ENCODE peak calls at places on chromosome 22, in ten cellular contexts. H is heart left ventricle, T is fibroblast of lung, E is OCI-LY7, Q is keratinocyte, U is PC-3, G is cardiac muscle cell, W is Peyer's patch, C is stomach, B is psoas muscle. M is an unnamed sample.
A peak's percentile ranks its signal among the peaks of the same experiment; 100 is the strongest.

GRCh38 chr22:28029201-28029948 is 110.3 kb upstream of the PITPNB start:
- DNase-seq in H (peak; percentile 61), T (peak; percentile 61), E (no peak), Q (no peak), U (peak; percentile 79), G (no peak), W (no peak), C (peak; percentile 82), B (peak; percentile 63), M (peak; percentile 36)

GRCh38 chr22:36191106-36191836 is 10.3 kb downstream of the APOL4 start:
- DNase-seq in H (peak; percentile 82), T (peak; percentile 70), E (no peak), Q (no peak), U (no peak), G (no peak), W (no peak), C (no peak), B (peak; percentile 92), M (no peak)

GRCh38 chr22:33932997-33933396 is 12.7 kb upstream of the LARGE1 start:
- DNase-seq in H (no peak), T (no peak), E (no peak), Q (no peak), U (peak; percentile 2), G (no peak), W (no peak), C (no peak), B (no peak), M (no peak)

GRCh38 chr22:31211862-31212730 is at the start of gene LIMK2:
- DNase-seq in H (peak; percentile 97), T (peak; percentile 79), E (peak; percentile 96), Q (peak; percentile 9), U (peak; percentile 83), G (peak; percentile 97), W (peak; percentile 99), C (peak; percentile 98), B (peak; percentile 97), M (peak; percentile 99)

GRCh38 chr22:23784215-23784732 is 2.5 kb upstream of the SMARCB1 start:
- DNase-seq in H (no peak), T (peak; percentile 75), E (no peak), Q (no peak), U (no peak), G (no peak), W (no peak), C (peak; percentile 46), B (no peak), M (no peak)

GRCh38 chr22:49320714-49321476 is 506.8 kb downstream of the BRD1 start:
- DNase-seq in H (no peak), T (no peak), E (no peak), Q (no peak), U (no peak), G (no peak), W (no peak), C (peak; percentile 17), B (peak; percentile 18), M (no peak)

GRCh38 chr22:50226224-50227165 is 18.3 kb downstream of the TUBGCP6 start:
- DNase-seq in H (no peak), T (no peak), E (no peak), Q (no peak), U (no peak), G (no peak), W (no peak), C (no peak), B (no peak), M (no peak)

GRCh38 chr22:37202706-37203105 is 9.6 kb downstream of the SSTR3 start:
- DNase-seq in H (no peak), T (no peak), E (no peak), Q (no peak), U (no peak), G (no peak), W (no peak), C (no peak), B (peak; percentile 37), M (no peak)

GRCh38 chr22:34709641-34710040 is 356.3 kb upstream of the ISX start:
- DNase-seq in H (no peak), T (no peak), E (no peak), Q (no peak), U (no peak), G (no peak), W (no peak), C (no peak), B (no peak), M (no peak)

DNA sequence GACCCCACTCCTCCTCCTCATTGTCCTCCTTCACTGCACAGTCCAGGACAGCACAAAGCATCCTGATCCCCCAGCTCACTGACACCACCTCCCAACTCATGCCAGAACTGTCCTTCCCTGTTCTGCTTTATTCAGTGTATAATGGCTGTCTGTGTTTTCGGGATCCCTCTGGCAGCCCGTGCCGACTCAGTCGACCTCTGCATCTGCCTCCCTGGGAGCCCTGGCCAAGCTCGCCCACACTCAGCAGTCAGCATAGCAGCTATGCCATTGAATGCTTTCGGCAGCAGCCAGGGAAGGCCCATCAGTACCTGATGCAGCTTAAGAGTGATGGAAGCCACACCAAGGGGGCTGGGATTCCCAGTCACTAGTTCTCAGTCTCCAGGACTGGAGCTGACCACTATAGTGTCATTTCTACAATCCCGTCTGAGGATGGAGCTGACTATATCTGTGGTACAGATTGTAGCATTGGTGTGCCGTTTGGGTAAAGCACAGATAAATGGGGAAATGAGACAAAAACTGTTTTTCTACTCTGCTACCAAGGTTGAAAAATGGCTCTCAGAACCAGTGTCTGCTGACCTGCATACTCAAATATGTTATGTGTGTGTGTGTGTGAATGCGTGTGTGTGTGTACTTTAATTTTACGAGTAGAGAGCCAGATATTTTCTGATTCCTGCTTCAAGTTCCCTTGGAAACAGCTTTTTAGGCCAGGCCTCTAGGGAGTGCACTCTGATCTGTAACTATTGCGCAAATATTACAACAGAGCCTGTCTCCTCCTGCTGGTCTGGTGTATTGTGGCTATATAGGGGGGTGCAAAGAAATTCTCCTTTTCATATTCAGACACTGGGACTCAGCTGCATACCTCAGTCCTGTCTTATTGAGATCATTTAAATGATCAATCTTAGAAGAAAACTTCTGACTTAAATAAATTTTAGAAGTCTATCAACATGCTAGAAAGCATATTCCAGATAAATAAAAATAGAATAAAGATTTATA is 78.8 kb upstream of the TOP3B start:
- DNase-seq in H (peak; percentile 49), T (no peak), E (peak; percentile 73), Q (no peak), U (peak; percentile 29), G (no peak), W (no peak), C (no peak), B (no peak), M (no peak)
- H3K4me3 ChIP-seq in H (no peak overlapping the region), T (no peak overlapping the region), E (no peak overlapping the region), Q (no peak overlapping the region), U (no peak overlapping the region), G (no peak overlapping the region), W (no peak overlapping the region), C (no peak overlapping the region), B (no peak overlapping the region), M (no peak overlapping the region)

DNA sequence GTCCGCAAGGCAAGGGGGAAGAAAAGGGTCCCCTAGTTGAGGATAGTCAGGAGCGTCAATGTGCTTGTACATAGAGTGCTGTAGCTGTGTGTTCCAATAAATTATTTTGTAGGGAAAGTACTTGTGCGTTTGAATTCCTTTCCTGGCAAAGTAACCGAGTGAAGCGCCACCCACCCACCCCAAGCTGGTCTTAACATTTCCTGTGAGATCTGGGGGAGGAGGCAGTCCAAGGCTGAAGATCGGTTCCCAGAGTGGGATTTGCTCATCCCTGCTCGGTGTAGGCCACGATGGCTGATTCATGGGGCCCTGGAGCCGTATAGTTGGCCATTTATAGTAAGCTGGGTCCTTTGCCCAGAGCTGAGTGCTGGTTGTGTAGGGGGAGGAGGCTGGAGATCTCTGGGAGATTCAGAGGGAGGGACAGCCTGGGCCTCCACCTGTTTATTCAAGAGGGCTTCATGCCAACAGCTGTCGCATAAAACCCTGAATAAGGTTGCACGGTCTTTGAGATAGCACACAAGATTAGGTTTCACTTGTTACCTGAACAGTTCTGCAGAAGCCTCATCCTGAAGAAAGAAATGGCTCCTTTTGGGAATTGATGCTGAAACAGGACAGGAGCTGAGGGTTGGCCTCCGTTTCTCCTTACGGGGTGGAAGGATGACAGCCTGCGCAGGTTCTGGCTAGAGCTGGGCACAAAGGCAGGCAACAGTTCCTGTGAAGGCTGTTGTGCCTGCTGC is 2.4 kb downstream of the ATF4 start:
- DNase-seq in H (peak; percentile 35), T (peak; percentile 67), E (peak; percentile 44), Q (no peak), U (peak; percentile 50), G (peak; percentile 51), W (no peak), C (peak; percentile 56), B (peak; percentile 82), M (no peak)
- H3K36me3 ChIP-seq in H (peaks cover 9% of the 10 kb centered on the region), T (peaks cover 18% of the 10 kb centered on the region), E (peaks cover 75% of the 10 kb centered on the region), Q (peaks cover 15% of the 10 kb centered on the region), U (peaks cover 19% of the 10 kb centered on the region), G (peaks cover 28% of the 10 kb centered on the region), W (no peaks in the 10 kb centered on the region), C (peaks cover 54% of the 10 kb centered on the region), B (peaks cover 4% of the 10 kb centered on the region), M (peaks cover 29% of the 10 kb centered on the region)

DNA sequence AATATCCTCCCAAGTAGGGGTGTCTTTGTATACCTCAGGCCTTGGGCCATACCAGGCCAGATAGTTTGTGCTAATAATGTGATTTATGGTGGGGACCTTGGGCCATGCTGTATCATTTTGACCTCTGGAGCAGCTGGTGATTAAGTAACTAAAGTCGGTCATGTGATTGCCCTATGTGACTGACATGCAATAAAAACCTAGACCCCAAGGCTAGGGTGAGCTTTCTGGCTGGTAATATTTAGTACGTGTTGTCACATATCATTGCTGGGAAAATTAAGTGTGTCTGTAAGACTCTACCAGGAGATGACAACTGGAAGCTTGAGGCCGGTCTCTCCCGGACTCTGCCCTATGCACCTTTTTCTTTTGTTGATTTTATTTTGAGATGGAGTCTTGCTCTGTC is 12.6 kb upstream of the TFIP11 start:
- DNase-seq in H (no peak), T (no peak), E (no peak), Q (no peak), U (no peak), G (no peak), W (no peak), C (no peak), B (no peak), M (no peak)
- H3K4me3 ChIP-seq in H (no peak overlapping the region), T (no peak overlapping the region), E (no peak overlapping the region), Q (no peak overlapping the region), U (no peak overlapping the region), G (no peak overlapping the region), W (no peak overlapping the region), C (no peak overlapping the region), B (peak overlapping the region; percentile 43), M (no peak overlapping the region)

GRCh38 chr22:38494939-38495338 is 11.2 kb downstream of the DDX17 start:
- DNase-seq in H (no peak), T (no peak), E (no peak), Q (no peak), U (no peak), G (no peak), W (no peak), C (no peak), B (no peak), M (no peak)

GRCh38 chr22:38490915-38491314 is 15.2 kb downstream of the DDX17 start:
- DNase-seq in H (peak; percentile 82), T (peak; percentile 65), E (no peak), Q (no peak), U (no peak), G (no peak), W (peak; percentile 88), C (peak; percentile 77), B (no peak), M (no peak)

GRCh38 chr22:38497869-38498268 is 8.2 kb downstream of the DDX17 start:
- DNase-seq in H (no peak), T (no peak), E (no peak), Q (no peak), U (no peak), G (no peak), W (no peak), C (no peak), B (no peak), M (no peak)

GRCh38 chr22:38491707-38492348 is 14.3 kb downstream of the DDX17 start:
- DNase-seq in H (no peak), T (no peak), E (no peak), Q (no peak), U (no peak), G (no peak), W (no peak), C (no peak), B (no peak), M (no peak)

GRCh38 chr22:38494498-38494897 is 11.6 kb downstream of the DDX17 start:
- DNase-seq in H (no peak), T (peak; percentile 90), E (no peak), Q (no peak), U (no peak), G (no peak), W (no peak), C (no peak), B (no peak), M (no peak)
- H3K36me3 ChIP-seq in H (peaks cover 10% of the 10 kb centered on the region), T (peaks cover 38% of the 10 kb centered on the region), E (peaks cover 100% of the 10 kb centered on the region), Q (peaks cover 53% of the 10 kb centered on the region), U (peaks cover 87% of the 10 kb centered on the region), G (peaks cover 90% of the 10 kb centered on the region), W (peaks cover 14% of the 10 kb centered on the region), C (peaks cover 100% of the 10 kb centered on the region), B (peaks cover 34% of the 10 kb centered on the region), M (peaks cover 72% of the 10 kb centered on the region)

M was measured in H7.